ENCODE peak calls at places on chromosome 1, in six cellular contexts. One of them, this sample, is unnamed.

GRCh38 chr1:119647228-119647733 is 785 bp downstream of the ZNF697 start:
- DNase-seq in activated naive CD8-positive, alpha-beta T cell treated with anti-CD3 and anti-CD28 coated beads, Interleukin-2, amount 50 U/mL, for 24 hours: peak; percentile 11
- DNase-seq in tibial artery: no peak
- DNase-seq in stimulated activated CD8-positive, alpha-beta memory T cell treated with anti-CD3 and anti-CD28 coated beads, Interleukin-12 subunit alpha, Interleukin-12 subunit beta, amount 100 ng/mL, for 4 hours: no peak
- DNase-seq in bronchial epithelial cell: no peak
- DNase-seq in anterior cingulate cortex: no peak
- DNase-seq in this sample: peak; percentile 85

GRCh38 chr1:198118136-198118535 is 38.7 kb upstream of the NEK7 start:
- DNase-seq in activated naive CD8-positive, alpha-beta T cell treated with anti-CD3 and anti-CD28 coated beads, Interleukin-2, amount 50 U/mL, for 24 hours: no peak
- DNase-seq in tibial artery: peak; percentile 78
- DNase-seq in stimulated activated CD8-positive, alpha-beta memory T cell treated with anti-CD3 and anti-CD28 coated beads, Interleukin-12 subunit alpha, Interleukin-12 subunit beta, amount 100 ng/mL, for 4 hours: no peak
- DNase-seq in bronchial epithelial cell: peak; percentile 85
- DNase-seq in anterior cingulate cortex: no peak
- DNase-seq in this sample: peak; percentile 87

GRCh38 chr1:208179303-208179702 is 64.9 kb downstream of the PLXNA2 start:
- DNase-seq in activated naive CD8-positive, alpha-beta T cell treated with anti-CD3 and anti-CD28 coated beads, Interleukin-2, amount 50 U/mL, for 24 hours: no peak
- DNase-seq in tibial artery: no peak
- DNase-seq in stimulated activated CD8-positive, alpha-beta memory T cell treated with anti-CD3 and anti-CD28 coated beads, Interleukin-12 subunit alpha, Interleukin-12 subunit beta, amount 100 ng/mL, for 4 hours: no peak
- DNase-seq in bronchial epithelial cell: no peak
- DNase-seq in anterior cingulate cortex: no peak
- DNase-seq in this sample: no peak

GRCh38 chr1:203796223-203796747 is 862 bp downstream of the ZBED6 start:
- DNase-seq in activated naive CD8-positive, alpha-beta T cell treated with anti-CD3 and anti-CD28 coated beads, Interleukin-2, amount 50 U/mL, for 24 hours: peak; percentile 40
- DNase-seq in tibial artery: peak; percentile 26
- DNase-seq in stimulated activated CD8-positive, alpha-beta memory T cell treated with anti-CD3 and anti-CD28 coated beads, Interleukin-12 subunit alpha, Interleukin-12 subunit beta, amount 100 ng/mL, for 4 hours: peak; percentile 6
- DNase-seq in bronchial epithelial cell: peak; percentile 33
- DNase-seq in anterior cingulate cortex: no peak
- DNase-seq in this sample: peak; percentile 21

GRCh38 chr1:204480515-204480914 is 14.1 kb downstream of the PIK3C2B start:
- DNase-seq in activated naive CD8-positive, alpha-beta T cell treated with anti-CD3 and anti-CD28 coated beads, Interleukin-2, amount 50 U/mL, for 24 hours: no peak
- DNase-seq in tibial artery: no peak
- DNase-seq in stimulated activated CD8-positive, alpha-beta memory T cell treated with anti-CD3 and anti-CD28 coated beads, Interleukin-12 subunit alpha, Interleukin-12 subunit beta, amount 100 ng/mL, for 4 hours: no peak
- DNase-seq in bronchial epithelial cell: no peak
- DNase-seq in anterior cingulate cortex: no peak
- DNase-seq in this sample: no peak

GRCh38 chr1:81556968-81557367 is 243.8 kb upstream of the ADGRL2 start:
- DNase-seq in activated naive CD8-positive, alpha-beta T cell treated with anti-CD3 and anti-CD28 coated beads, Interleukin-2, amount 50 U/mL, for 24 hours: no peak
- DNase-seq in tibial artery: no peak
- DNase-seq in stimulated activated CD8-positive, alpha-beta memory T cell treated with anti-CD3 and anti-CD28 coated beads, Interleukin-12 subunit alpha, Interleukin-12 subunit beta, amount 100 ng/mL, for 4 hours: no peak
- DNase-seq in bronchial epithelial cell: no peak
- DNase-seq in anterior cingulate cortex: no peak
- DNase-seq in this sample: no peak

GRCh38 chr1:192628406-192629057 is 7.4 kb upstream of the RGS13 start:
- DNase-seq in activated naive CD8-positive, alpha-beta T cell treated with anti-CD3 and anti-CD28 coated beads, Interleukin-2, amount 50 U/mL, for 24 hours: no peak
- DNase-seq in tibial artery: no peak
- DNase-seq in stimulated activated CD8-positive, alpha-beta memory T cell treated with anti-CD3 and anti-CD28 coated beads, Interleukin-12 subunit alpha, Interleukin-12 subunit beta, amount 100 ng/mL, for 4 hours: no peak
- DNase-seq in bronchial epithelial cell: no peak
- DNase-seq in anterior cingulate cortex: no peak
- DNase-seq in this sample: no peak

GRCh38 chr1:81305997-81306452 is 494.7 kb upstream of the ADGRL2 start:
- DNase-seq in activated naive CD8-positive, alpha-beta T cell treated with anti-CD3 and anti-CD28 coated beads, Interleukin-2, amount 50 U/mL, for 24 hours: no peak
- DNase-seq in tibial artery: no peak
- DNase-seq in stimulated activated CD8-positive, alpha-beta memory T cell treated with anti-CD3 and anti-CD28 coated beads, Interleukin-12 subunit alpha, Interleukin-12 subunit beta, amount 100 ng/mL, for 4 hours: no peak
- DNase-seq in bronchial epithelial cell: peak; percentile 52
- DNase-seq in anterior cingulate cortex: peak; percentile 6
- DNase-seq in this sample: no peak

GRCh38 chr1:26158271-26159112 is at the start of gene FAM110D:
- DNase-seq in activated naive CD8-positive, alpha-beta T cell treated with anti-CD3 and anti-CD28 coated beads, Interleukin-2, amount 50 U/mL, for 24 hours: no peak
- DNase-seq in tibial artery: no peak
- DNase-seq in stimulated activated CD8-positive, alpha-beta memory T cell treated with anti-CD3 and anti-CD28 coated beads, Interleukin-12 subunit alpha, Interleukin-12 subunit beta, amount 100 ng/mL, for 4 hours: no peak
- DNase-seq in bronchial epithelial cell: no peak
- DNase-seq in anterior cingulate cortex: no peak
- DNase-seq in this sample: no peak

GRCh38 chr1:201493757-201494617 is 12.9 kb downstream of the CSRP1 start:
- DNase-seq in activated naive CD8-positive, alpha-beta T cell treated with anti-CD3 and anti-CD28 coated beads, Interleukin-2, amount 50 U/mL, for 24 hours: no peak
- DNase-seq in tibial artery: no peak
- DNase-seq in stimulated activated CD8-positive, alpha-beta memory T cell treated with anti-CD3 and anti-CD28 coated beads, Interleukin-12 subunit alpha, Interleukin-12 subunit beta, amount 100 ng/mL, for 4 hours: no peak
- DNase-seq in bronchial epithelial cell: no peak
- DNase-seq in anterior cingulate cortex: no peak
- DNase-seq in this sample: no peak

GRCh38 chr1:211129790-211130189 is 4.2 kb downstream of the KCNH1 start:
- DNase-seq in activated naive CD8-positive, alpha-beta T cell treated with anti-CD3 and anti-CD28 coated beads, Interleukin-2, amount 50 U/mL, for 24 hours: no peak
- DNase-seq in tibial artery: no peak
- DNase-seq in stimulated activated CD8-positive, alpha-beta memory T cell treated with anti-CD3 and anti-CD28 coated beads, Interleukin-12 subunit alpha, Interleukin-12 subunit beta, amount 100 ng/mL, for 4 hours: no peak
- DNase-seq in bronchial epithelial cell: no peak
- DNase-seq in anterior cingulate cortex: no peak
- DNase-seq in this sample: no peak

GRCh38 chr1:36322085-36322785 is 1.2 kb downstream of the EVA1B start:
- DNase-seq in activated naive CD8-positive, alpha-beta T cell treated with anti-CD3 and anti-CD28 coated beads, Interleukin-2, amount 50 U/mL, for 24 hours: no peak
- DNase-seq in tibial artery: no peak
- DNase-seq in stimulated activated CD8-positive, alpha-beta memory T cell treated with anti-CD3 and anti-CD28 coated beads, Interleukin-12 subunit alpha, Interleukin-12 subunit beta, amount 100 ng/mL, for 4 hours: no peak
- DNase-seq in bronchial epithelial cell: no peak
- DNase-seq in anterior cingulate cortex: no peak
- DNase-seq in this sample: no peak

GRCh38 chr1:70778056-70778762 is 269.4 kb downstream of the PTGER3 start:
- DNase-seq in activated naive CD8-positive, alpha-beta T cell treated with anti-CD3 and anti-CD28 coated beads, Interleukin-2, amount 50 U/mL, for 24 hours: no peak
- DNase-seq in tibial artery: no peak
- DNase-seq in stimulated activated CD8-positive, alpha-beta memory T cell treated with anti-CD3 and anti-CD28 coated beads, Interleukin-12 subunit alpha, Interleukin-12 subunit beta, amount 100 ng/mL, for 4 hours: no peak
- DNase-seq in bronchial epithelial cell: no peak
- DNase-seq in anterior cingulate cortex: no peak
- DNase-seq in this sample: no peak